ENCODE peak calls at places on chromosomes 12 and 14, in seven cellular contexts. W is activated CD4-positive, CD25-positive, alpha-beta regulatory T cell; T is caudate nucleus; V is stimulated activated CD8-positive, alpha-beta memory T cell treated with anti-CD3 and anti-CD28 coated beads, Interleukin-15, amount 100 ng/mL, for 24 hours; B is HT1080; O is cerebellum; I is stimulated activated CD4-positive, alpha-beta T cell treated with anti-CD3 and anti-CD28 coated beads, TNF-alpha, amount 100 ng/mL, for 4 hours. E is an unnamed sample.

GRCh38 chr14:105930572-105930971 is 404.2 kb downstream of the TMEM121 start:
- DNase-seq in O (no peak), B (no peak), T (no peak), V (no peak), I (no peak), W (no peak), E (no peak)

GRCh38 chr12:67354322-67354721 is 85.2 kb downstream of the CAND1 start:
- DNase-seq in B (no peak), W (no peak), I (no peak), T (no peak), V (no peak), O (no peak), E (no peak)

GRCh38 chr12:21891763-21892217 is 49.4 kb downstream of the ABCC9 start:
- DNase-seq in I (no peak), V (no peak), T (no peak), B (no peak), W (no peak), O (no peak), E (no peak)

GRCh38 chr14:70555890-70556289 is 21.1 kb upstream of the ADAM20 start:
- DNase-seq in B (no peak), V (no peak), O (no peak), T (no peak), I (no peak), W (no peak), E (no peak)

GRCh38 chr12:106415134-106415533 is 57.6 kb downstream of the POLR3B start:
- DNase-seq in O (no peak), I (no peak), W (no peak), B (peak; percentile 87), T (no peak), V (no peak), E (no peak)

GRCh38 chr12:28771961-28772360 is 377.1 kb upstream of the FAR2 start:
- DNase-seq in T (no peak), I (no peak), V (no peak), B (no peak), O (no peak), W (no peak), E (no peak)

GRCh38 chr12:9960613-9961012 is 10.6 kb upstream of the CLEC12A start:
- DNase-seq in I (no peak), O (no peak), V (no peak), B (no peak), T (no peak), W (no peak), E (no peak)

GRCh38 chr14:39219075-39219499 is 14.6 kb upstream of the MIA2 start:
- DNase-seq in T (no peak), V (no peak), B (peak; percentile 77), O (no peak), I (no peak), W (no peak), E (no peak)

GRCh38 chr12:101297661-101298060 is 17.8 kb downstream of the UTP20 start:
- DNase-seq in T (no peak), W (no peak), O (no peak), B (no peak), I (no peak), V (no peak), E (no peak)

E was measured in AG09319.